ENCODE peak calls at places on chromosomes 11 and 22, in eight cellular contexts. E, G, U, H, I, W, X and Z are unnamed samples.

GRCh38 chr11:117316197-117316961 is at the start of gene BACE1:
- DNase-seq in E (no peak), G (peak; percentile 88), U (no peak), H (peak; percentile 86), I (peak; percentile 88), W (peak; percentile 17), X (no peak), Z (peak; percentile 74)

GRCh38 chr11:44138286-44138685 is 42.8 kb downstream of the EXT2 start:
- DNase-seq in E (no peak), G (no peak), U (no peak), H (no peak), I (no peak), W (no peak), X (no peak), Z (no peak)

GRCh38 chr11:134181707-134182106 is 42.1 kb downstream of the NCAPD3 start:
- DNase-seq in E (no peak), G (peak; percentile 38), U (no peak), H (no peak), I (no peak), W (no peak), X (no peak), Z (no peak)

GRCh38 chr11:11558352-11558751 is 63.5 kb downstream of the GALNT18 start:
- DNase-seq in E (no peak), G (no peak), U (no peak), H (no peak), I (peak; percentile 55), W (no peak), X (no peak), Z (no peak)

GRCh38 chr11:17760102-17761029 is 25.8 kb downstream of the KCNC1 start:
- DNase-seq in E (no peak), G (peak; percentile 42), U (peak; percentile 48), H (no peak), I (peak; percentile 30), W (no peak), X (no peak), Z (peak; percentile 77)

GRCh38 chr11:129800655-129801054 is 15.0 kb upstream of the TMEM45B start:
- DNase-seq in E (no peak), G (no peak), U (no peak), H (no peak), I (no peak), W (no peak), X (no peak), Z (no peak)

GRCh38 chr11:35618497-35619029 is 303 bp downstream of the FJX1 start:
- DNase-seq in E (no peak), G (peak; percentile 44), U (no peak), H (peak; percentile 41), I (peak; percentile 23), W (no peak), X (no peak), Z (no peak)

GRCh38 chr11:4551346-4551979 is 6.5 kb downstream of the OR52M1 start:
- DNase-seq in E (no peak), G (no peak), U (no peak), H (no peak), I (no peak), W (no peak), X (no peak), Z (no peak)

GRCh38 chr11:26143553-26144308 is 188.2 kb upstream of the ANO3 start:
- DNase-seq in E (no peak), G (no peak), U (no peak), H (no peak), I (no peak), W (no peak), X (no peak), Z (no peak)

DNA sequence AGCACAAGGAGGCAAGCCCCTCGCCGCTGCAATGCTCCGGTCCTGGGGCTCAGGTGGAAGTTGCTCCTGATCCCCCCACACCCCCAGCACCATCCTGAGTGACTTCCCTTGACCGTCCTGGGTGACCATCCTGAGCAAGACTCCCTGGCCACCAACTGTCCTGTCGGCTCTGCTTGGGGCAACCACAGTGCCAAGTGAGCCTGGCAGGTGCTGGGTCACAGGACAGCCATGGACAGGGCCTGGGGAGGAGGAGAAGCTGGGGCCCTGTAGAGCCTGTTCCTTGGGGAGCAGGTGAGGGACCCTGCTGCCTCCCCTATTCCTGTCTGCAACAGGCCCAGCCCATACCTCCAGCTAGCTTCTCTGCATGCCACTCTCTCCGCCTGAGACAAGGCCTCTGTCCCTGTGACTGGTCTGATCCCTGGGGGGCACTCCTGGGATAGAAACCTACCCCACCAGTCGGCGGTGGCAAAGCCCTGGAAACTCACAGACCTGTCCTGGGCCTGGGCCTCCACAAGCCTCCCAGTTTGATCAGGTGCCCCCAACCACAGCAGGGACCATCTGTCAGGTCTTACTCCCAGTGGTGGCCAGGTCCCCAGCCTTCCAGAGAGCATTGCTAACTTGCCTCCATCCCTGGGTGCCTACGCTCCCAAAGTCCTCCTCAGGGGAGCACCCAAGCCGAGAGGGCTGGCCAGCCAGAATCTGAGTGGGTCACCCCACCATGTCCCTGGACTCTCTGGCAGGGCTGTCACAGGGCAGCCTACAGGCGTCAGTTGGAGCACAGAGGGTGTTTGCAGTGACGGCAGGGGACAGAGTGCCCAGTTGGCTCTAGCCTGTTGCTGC is 68.7 kb upstream of the WNT7B start:
- DNase-seq in E (no peak), G (no peak), U (no peak), H (no peak), I (no peak), W (no peak), X (no peak), Z (no peak)
- H3K4me1 ChIP-seq in E (peaks cover 18% of the 10 kb centered on the region), G (peaks cover 23% of the 10 kb centered on the region), U (peaks cover 18% of the 10 kb centered on the region), H (peaks cover 28% of the 10 kb centered on the region), I (no peaks in the 10 kb centered on the region), W (peaks cover 82% of the 10 kb centered on the region), X (peaks cover 94% of the 10 kb centered on the region), Z (peaks cover 9% of the 10 kb centered on the region)

GRCh38 chr11:86941871-86942208 is 13.4 kb downstream of the FZD4 start:
- DNase-seq in E (no peak), G (no peak), U (no peak), H (no peak), I (no peak), W (no peak), X (no peak), Z (no peak)
- H3K4me1 ChIP-seq in E (no peaks in the 10 kb centered on the region), G (peaks cover 3% of the 10 kb centered on the region), U (no peaks in the 10 kb centered on the region), H (peaks cover 20% of the 10 kb centered on the region), I (no peaks in the 10 kb centered on the region), W (no peaks in the 10 kb centered on the region), X (peaks cover 66% of the 10 kb centered on the region), Z (peaks cover 4% of the 10 kb centered on the region)

GRCh38 chr22:48070760-48071159 is 1308.3 kb downstream of the TBC1D22A start:
- DNase-seq in E (no peak), G (no peak), U (peak; percentile 89), H (no peak), I (no peak), W (no peak), X (no peak), Z (no peak)
- H3K4me1 ChIP-seq in E (no peaks in the 10 kb centered on the region), G (no peaks in the 10 kb centered on the region), U (peaks cover 68% of the 10 kb centered on the region), H (no peaks in the 10 kb centered on the region), I (no peaks in the 10 kb centered on the region), W (no peaks in the 10 kb centered on the region), X (no peaks in the 10 kb centered on the region), Z (no peaks in the 10 kb centered on the region)

GRCh38 chr22:36381513-36382079 is 6.2 kb downstream of the MYH9 start:
- DNase-seq in E (no peak), G (no peak), U (no peak), H (no peak), I (no peak), W (no peak), X (no peak), Z (no peak)
- H3K4me1 ChIP-seq in E (peaks cover 70% of the 10 kb centered on the region), G (peaks cover 23% of the 10 kb centered on the region), U (peaks cover 92% of the 10 kb centered on the region), H (peaks cover 10% of the 10 kb centered on the region), I (peaks cover 20% of the 10 kb centered on the region), W (peaks cover 69% of the 10 kb centered on the region), X (peaks cover 98% of the 10 kb centered on the region), Z (peaks cover 4% of the 10 kb centered on the region)

DNA sequence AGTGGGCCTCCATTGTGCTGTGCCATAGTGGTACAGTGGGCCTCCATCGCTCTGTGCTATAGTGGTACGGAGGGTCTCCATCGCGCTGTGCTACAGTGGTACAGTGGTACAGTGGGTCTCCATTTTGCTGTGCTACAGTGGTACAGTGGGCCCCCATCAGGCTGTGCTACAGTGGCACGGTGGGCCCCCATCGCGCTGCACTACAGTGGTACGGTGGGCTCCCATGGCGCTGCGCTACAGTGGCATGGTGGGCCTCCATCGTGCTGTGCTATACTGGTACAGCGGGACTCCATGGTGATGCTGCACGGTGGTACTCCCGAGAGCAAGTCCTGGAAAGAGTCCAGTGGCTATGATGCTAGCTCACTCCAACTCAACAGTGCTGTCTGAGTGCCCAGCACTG is 51.8 kb downstream of the SCUBE1 start:
- DNase-seq in E (no peak), G (no peak), U (no peak), H (no peak), I (no peak), W (no peak), X (no peak), Z (no peak)
- H3K4me1 ChIP-seq in E (no peaks in the 10 kb centered on the region), G (no peaks in the 10 kb centered on the region), U (no peaks in the 10 kb centered on the region), H (peaks cover 41% of the 10 kb centered on the region), I (no peaks in the 10 kb centered on the region), W (no peaks in the 10 kb centered on the region), X (peaks cover 76% of the 10 kb centered on the region), Z (no peaks in the 10 kb centered on the region)

DNA sequence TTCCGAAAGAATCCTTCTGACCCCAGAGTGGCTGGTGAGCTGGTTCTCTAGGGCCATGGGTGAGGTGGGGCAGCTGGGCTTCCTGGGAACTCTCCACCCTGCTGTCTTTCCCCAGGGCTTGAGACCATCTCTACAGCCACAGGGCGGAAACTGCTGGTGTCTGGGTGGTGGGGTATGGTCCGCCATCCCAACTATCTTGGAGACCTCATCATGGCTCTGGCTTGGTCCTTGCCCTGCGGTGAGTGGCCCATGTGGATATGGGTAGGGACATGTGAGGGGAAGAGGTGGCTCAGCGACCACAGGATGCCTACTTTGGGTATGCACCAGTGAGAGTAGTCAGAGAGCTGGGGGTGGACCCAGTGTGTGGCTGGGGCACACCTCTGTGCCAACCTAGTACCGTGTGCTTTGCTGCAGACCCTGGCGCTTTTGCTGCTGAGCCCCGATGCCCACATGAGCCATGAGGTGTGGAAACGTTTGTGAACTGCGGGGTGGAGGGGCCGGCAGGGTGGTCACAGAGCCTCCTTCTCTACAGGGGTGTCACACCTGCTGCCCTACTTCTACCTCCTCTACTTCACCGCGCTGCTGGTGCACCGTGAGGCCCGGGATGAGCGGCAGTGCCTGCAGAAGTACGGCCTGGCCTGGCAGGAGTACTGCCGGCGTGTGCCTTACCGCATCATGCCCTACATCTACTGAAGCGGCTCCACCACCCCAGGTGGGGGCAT is 2.0 kb downstream of the ZNHIT2 start:
- DNase-seq in E (no peak), G (no peak), U (no peak), H (no peak), I (peak; percentile 8), W (no peak), X (no peak), Z (no peak)
- H3K4me1 ChIP-seq in E (peaks cover 44% of the 10 kb centered on the region), G (peaks cover 19% of the 10 kb centered on the region), U (peaks cover 74% of the 10 kb centered on the region), H (peaks cover 14% of the 10 kb centered on the region), I (no peaks in the 10 kb centered on the region), W (peaks cover 39% of the 10 kb centered on the region), X (peaks cover 81% of the 10 kb centered on the region), Z (peaks cover 2% of the 10 kb centered on the region)

GRCh38 chr11:132043714-132044113 is 673.3 kb downstream of the NTM start:
- DNase-seq in E (no peak), G (no peak), U (no peak), H (no peak), I (no peak), W (no peak), X (no peak), Z (no peak)
- H3K4me1 ChIP-seq in E (no peaks in the 10 kb centered on the region), G (no peaks in the 10 kb centered on the region), U (no peaks in the 10 kb centered on the region), H (no peaks in the 10 kb centered on the region), I (no peaks in the 10 kb centered on the region), W (no peaks in the 10 kb centered on the region), X (no peaks in the 10 kb centered on the region), Z (peaks cover 1% of the 10 kb centered on the region)